ENCODE peak calls at places on chromosomes 16 and 17, in ten cellular contexts. One of them, this sample, is unnamed.

GRCh38 chr17:33260638-33261037 is 32.5 kb downstream of the ASIC2 start:
- DNase-seq in glomerular endothelial cell: no peak
- DNase-seq in smooth muscle cell of the brain vasculature: no peak
- DNase-seq in SHP77: peak; percentile 18
- DNase-seq in bronchial epithelial cell: no peak
- DNase-seq in stimulated activated CD4-positive, alpha-beta T cell treated with anti-CD3 and anti-CD28 coated beads, Interleukin-1b, Interleukin-23, amount 100 ng/mL, for 24 hours: no peak
- DNase-seq in skeletal muscle cell: no peak
- DNase-seq in pulmonary artery endothelial cell: no peak
- DNase-seq in NCI-H1092 treated with DMSO at 0.1 percent for 48 hours: peak; percentile 33
- DNase-seq in activated naive CD8-positive, alpha-beta T cell treated with anti-CD3 and anti-CD28 coated beads for 36 hours: no peak
- DNase-seq in this sample: no peak

GRCh38 chr17:58238147-58238634 is at the start of gene LPO:
- DNase-seq in glomerular endothelial cell: no peak
- DNase-seq in pulmonary artery endothelial cell: no peak
- DNase-seq in SHP77: no peak
- DNase-seq in activated naive CD8-positive, alpha-beta T cell treated with anti-CD3 and anti-CD28 coated beads for 36 hours: no peak
- DNase-seq in NCI-H1092 treated with DMSO at 0.1 percent for 48 hours: no peak
- DNase-seq in smooth muscle cell of the brain vasculature: no peak
- DNase-seq in stimulated activated CD4-positive, alpha-beta T cell treated with anti-CD3 and anti-CD28 coated beads, Interleukin-1b, Interleukin-23, amount 100 ng/mL, for 24 hours: no peak
- DNase-seq in bronchial epithelial cell: no peak
- DNase-seq in skeletal muscle cell: no peak
- DNase-seq in this sample: no peak

GRCh38 chr17:72342582-72343527 is 222.0 kb downstream of the SOX9 start:
- DNase-seq in glomerular endothelial cell: no peak
- DNase-seq in stimulated activated CD4-positive, alpha-beta T cell treated with anti-CD3 and anti-CD28 coated beads, Interleukin-1b, Interleukin-23, amount 100 ng/mL, for 24 hours: no peak
- DNase-seq in smooth muscle cell of the brain vasculature: no peak
- DNase-seq in pulmonary artery endothelial cell: no peak
- DNase-seq in activated naive CD8-positive, alpha-beta T cell treated with anti-CD3 and anti-CD28 coated beads for 36 hours: no peak
- DNase-seq in bronchial epithelial cell: no peak
- DNase-seq in NCI-H1092 treated with DMSO at 0.1 percent for 48 hours: peak; percentile 22
- DNase-seq in SHP77: no peak
- DNase-seq in skeletal muscle cell: no peak
- DNase-seq in this sample: peak; percentile 10

GRCh38 chr17:47694018-47694817 is at the start of gene TBKBP1:
- DNase-seq in NCI-H1092 treated with DMSO at 0.1 percent for 48 hours: peak; percentile 44
- DNase-seq in SHP77: peak; percentile 60
- DNase-seq in pulmonary artery endothelial cell: no peak
- DNase-seq in glomerular endothelial cell: no peak
- DNase-seq in bronchial epithelial cell: no peak
- DNase-seq in smooth muscle cell of the brain vasculature: no peak
- DNase-seq in stimulated activated CD4-positive, alpha-beta T cell treated with anti-CD3 and anti-CD28 coated beads, Interleukin-1b, Interleukin-23, amount 100 ng/mL, for 24 hours: no peak
- DNase-seq in skeletal muscle cell: peak; percentile 40
- DNase-seq in activated naive CD8-positive, alpha-beta T cell treated with anti-CD3 and anti-CD28 coated beads for 36 hours: peak; percentile 59
- DNase-seq in this sample: peak; percentile 73

GRCh38 chr16:13343981-13344380 is 442.6 kb downstream of the SHISA9 start:
- DNase-seq in activated naive CD8-positive, alpha-beta T cell treated with anti-CD3 and anti-CD28 coated beads for 36 hours: no peak
- DNase-seq in SHP77: no peak
- DNase-seq in stimulated activated CD4-positive, alpha-beta T cell treated with anti-CD3 and anti-CD28 coated beads, Interleukin-1b, Interleukin-23, amount 100 ng/mL, for 24 hours: no peak
- DNase-seq in smooth muscle cell of the brain vasculature: no peak
- DNase-seq in skeletal muscle cell: no peak
- DNase-seq in bronchial epithelial cell: no peak
- DNase-seq in pulmonary artery endothelial cell: no peak
- DNase-seq in glomerular endothelial cell: no peak
- DNase-seq in NCI-H1092 treated with DMSO at 0.1 percent for 48 hours: no peak
- DNase-seq in this sample: no peak

GRCh38 chr17:55606431-55606830 is 95.2 kb upstream of the SMIM36 start:
- DNase-seq in pulmonary artery endothelial cell: no peak
- DNase-seq in bronchial epithelial cell: no peak
- DNase-seq in skeletal muscle cell: no peak
- DNase-seq in glomerular endothelial cell: no peak
- DNase-seq in activated naive CD8-positive, alpha-beta T cell treated with anti-CD3 and anti-CD28 coated beads for 36 hours: no peak
- DNase-seq in smooth muscle cell of the brain vasculature: no peak
- DNase-seq in NCI-H1092 treated with DMSO at 0.1 percent for 48 hours: no peak
- DNase-seq in stimulated activated CD4-positive, alpha-beta T cell treated with anti-CD3 and anti-CD28 coated beads, Interleukin-1b, Interleukin-23, amount 100 ng/mL, for 24 hours: no peak
- DNase-seq in SHP77: no peak
- DNase-seq in this sample: no peak

GRCh38 chr16:84982434-84982833 is 28.9 kb downstream of the ZDHHC7 start:
- DNase-seq in NCI-H1092 treated with DMSO at 0.1 percent for 48 hours: no peak
- DNase-seq in SHP77: no peak
- DNase-seq in stimulated activated CD4-positive, alpha-beta T cell treated with anti-CD3 and anti-CD28 coated beads, Interleukin-1b, Interleukin-23, amount 100 ng/mL, for 24 hours: no peak
- DNase-seq in glomerular endothelial cell: no peak
- DNase-seq in bronchial epithelial cell: no peak
- DNase-seq in activated naive CD8-positive, alpha-beta T cell treated with anti-CD3 and anti-CD28 coated beads for 36 hours: no peak
- DNase-seq in skeletal muscle cell: no peak
- DNase-seq in pulmonary artery endothelial cell: no peak
- DNase-seq in smooth muscle cell of the brain vasculature: no peak
- DNase-seq in this sample: no peak

GRCh38 chr16:59909262-59909661 is 1175.1 kb upstream of the GOT2 start:
- DNase-seq in smooth muscle cell of the brain vasculature: no peak
- DNase-seq in skeletal muscle cell: no peak
- DNase-seq in SHP77: no peak
- DNase-seq in NCI-H1092 treated with DMSO at 0.1 percent for 48 hours: no peak
- DNase-seq in stimulated activated CD4-positive, alpha-beta T cell treated with anti-CD3 and anti-CD28 coated beads, Interleukin-1b, Interleukin-23, amount 100 ng/mL, for 24 hours: no peak
- DNase-seq in pulmonary artery endothelial cell: no peak
- DNase-seq in bronchial epithelial cell: no peak
- DNase-seq in activated naive CD8-positive, alpha-beta T cell treated with anti-CD3 and anti-CD28 coated beads for 36 hours: no peak
- DNase-seq in glomerular endothelial cell: no peak
- DNase-seq in this sample: no peak

GRCh38 chr17:43774304-43775250 is 4.2 kb downstream of the DUSP3 start:
- DNase-seq in smooth muscle cell of the brain vasculature: no peak
- DNase-seq in skeletal muscle cell: no peak
- DNase-seq in stimulated activated CD4-positive, alpha-beta T cell treated with anti-CD3 and anti-CD28 coated beads, Interleukin-1b, Interleukin-23, amount 100 ng/mL, for 24 hours: no peak
- DNase-seq in activated naive CD8-positive, alpha-beta T cell treated with anti-CD3 and anti-CD28 coated beads for 36 hours: no peak
- DNase-seq in NCI-H1092 treated with DMSO at 0.1 percent for 48 hours: no peak
- DNase-seq in bronchial epithelial cell: no peak
- DNase-seq in glomerular endothelial cell: no peak
- DNase-seq in SHP77: no peak
- DNase-seq in pulmonary artery endothelial cell: no peak
- DNase-seq in this sample: no peak

GRCh38 chr16:46757339-46758050 is 9.4 kb upstream of the MYLK3 start:
- DNase-seq in skeletal muscle cell: no peak
- DNase-seq in smooth muscle cell of the brain vasculature: no peak
- DNase-seq in NCI-H1092 treated with DMSO at 0.1 percent for 48 hours: peak; percentile 72
- DNase-seq in activated naive CD8-positive, alpha-beta T cell treated with anti-CD3 and anti-CD28 coated beads for 36 hours: no peak
- DNase-seq in glomerular endothelial cell: no peak
- DNase-seq in pulmonary artery endothelial cell: no peak
- DNase-seq in SHP77: peak; percentile 76
- DNase-seq in bronchial epithelial cell: no peak
- DNase-seq in stimulated activated CD4-positive, alpha-beta T cell treated with anti-CD3 and anti-CD28 coated beads, Interleukin-1b, Interleukin-23, amount 100 ng/mL, for 24 hours: no peak
- DNase-seq in this sample: no peak

GRCh38 chr16:24850289-24850931 is 4.6 kb downstream of the SLC5A11 start:
- DNase-seq in activated naive CD8-positive, alpha-beta T cell treated with anti-CD3 and anti-CD28 coated beads for 36 hours: no peak
- DNase-seq in stimulated activated CD4-positive, alpha-beta T cell treated with anti-CD3 and anti-CD28 coated beads, Interleukin-1b, Interleukin-23, amount 100 ng/mL, for 24 hours: no peak
- DNase-seq in skeletal muscle cell: no peak
- DNase-seq in glomerular endothelial cell: no peak
- DNase-seq in smooth muscle cell of the brain vasculature: no peak
- DNase-seq in bronchial epithelial cell: peak; percentile 79
- DNase-seq in SHP77: no peak
- DNase-seq in pulmonary artery endothelial cell: no peak
- DNase-seq in NCI-H1092 treated with DMSO at 0.1 percent for 48 hours: no peak
- DNase-seq in this sample: no peak

GRCh38 chr17:2050871-2051387 is 4.0 kb upstream of the HIC1 start:
- DNase-seq in SHP77: peak; percentile 58
- DNase-seq in activated naive CD8-positive, alpha-beta T cell treated with anti-CD3 and anti-CD28 coated beads for 36 hours: no peak
- DNase-seq in skeletal muscle cell: no peak
- DNase-seq in stimulated activated CD4-positive, alpha-beta T cell treated with anti-CD3 and anti-CD28 coated beads, Interleukin-1b, Interleukin-23, amount 100 ng/mL, for 24 hours: no peak
- DNase-seq in pulmonary artery endothelial cell: no peak
- DNase-seq in smooth muscle cell of the brain vasculature: no peak
- DNase-seq in bronchial epithelial cell: no peak
- DNase-seq in glomerular endothelial cell: no peak
- DNase-seq in NCI-H1092 treated with DMSO at 0.1 percent for 48 hours: no peak
- DNase-seq in this sample: no peak

GRCh38 chr17:42780816-42781638 is 617 bp downstream of the WNK4 start:
- DNase-seq in smooth muscle cell of the brain vasculature: no peak
- DNase-seq in activated naive CD8-positive, alpha-beta T cell treated with anti-CD3 and anti-CD28 coated beads for 36 hours: no peak
- DNase-seq in stimulated activated CD4-positive, alpha-beta T cell treated with anti-CD3 and anti-CD28 coated beads, Interleukin-1b, Interleukin-23, amount 100 ng/mL, for 24 hours: no peak
- DNase-seq in glomerular endothelial cell: no peak
- DNase-seq in skeletal muscle cell: no peak
- DNase-seq in SHP77: no peak
- DNase-seq in pulmonary artery endothelial cell: no peak
- DNase-seq in bronchial epithelial cell: no peak
- DNase-seq in NCI-H1092 treated with DMSO at 0.1 percent for 48 hours: no peak
- DNase-seq in this sample: no peak

GRCh38 chr16:1678500-1679098 is 520 bp downstream of the JPT2 start:
- DNase-seq in SHP77: peak; percentile 19
- DNase-seq in glomerular endothelial cell: no peak
- DNase-seq in skeletal muscle cell: no peak
- DNase-seq in bronchial epithelial cell: peak; percentile 45
- DNase-seq in NCI-H1092 treated with DMSO at 0.1 percent for 48 hours: peak; percentile 15
- DNase-seq in activated naive CD8-positive, alpha-beta T cell treated with anti-CD3 and anti-CD28 coated beads for 36 hours: peak; percentile 47
- DNase-seq in pulmonary artery endothelial cell: no peak
- DNase-seq in smooth muscle cell of the brain vasculature: no peak
- DNase-seq in stimulated activated CD4-positive, alpha-beta T cell treated with anti-CD3 and anti-CD28 coated beads, Interleukin-1b, Interleukin-23, amount 100 ng/mL, for 24 hours: peak; percentile 17
- DNase-seq in this sample: no peak

GRCh38 chr16:85090873-85091521 is 21.3 kb downstream of the CIBAR2 start:
- DNase-seq in SHP77: no peak
- DNase-seq in NCI-H1092 treated with DMSO at 0.1 percent for 48 hours: no peak
- DNase-seq in stimulated activated CD4-positive, alpha-beta T cell treated with anti-CD3 and anti-CD28 coated beads, Interleukin-1b, Interleukin-23, amount 100 ng/mL, for 24 hours: no peak
- DNase-seq in glomerular endothelial cell: no peak
- DNase-seq in smooth muscle cell of the brain vasculature: no peak
- DNase-seq in bronchial epithelial cell: no peak
- DNase-seq in pulmonary artery endothelial cell: no peak
- DNase-seq in skeletal muscle cell: no peak
- DNase-seq in activated naive CD8-positive, alpha-beta T cell treated with anti-CD3 and anti-CD28 coated beads for 36 hours: no peak
- DNase-seq in this sample: no peak

GRCh38 chr16:85543998-85544397 is 69.1 kb upstream of the GSE1 start:
- DNase-seq in skeletal muscle cell: no peak
- DNase-seq in SHP77: no peak
- DNase-seq in activated naive CD8-positive, alpha-beta T cell treated with anti-CD3 and anti-CD28 coated beads for 36 hours: no peak
- DNase-seq in bronchial epithelial cell: no peak
- DNase-seq in NCI-H1092 treated with DMSO at 0.1 percent for 48 hours: no peak
- DNase-seq in stimulated activated CD4-positive, alpha-beta T cell treated with anti-CD3 and anti-CD28 coated beads, Interleukin-1b, Interleukin-23, amount 100 ng/mL, for 24 hours: no peak
- DNase-seq in smooth muscle cell of the brain vasculature: no peak
- DNase-seq in glomerular endothelial cell: no peak
- DNase-seq in pulmonary artery endothelial cell: no peak
- DNase-seq in this sample: no peak

GRCh38 chr16:86756882-86757703 is 178.7 kb downstream of the FOXL1 start:
- DNase-seq in bronchial epithelial cell: no peak
- DNase-seq in smooth muscle cell of the brain vasculature: no peak
- DNase-seq in skeletal muscle cell: no peak
- DNase-seq in stimulated activated CD4-positive, alpha-beta T cell treated with anti-CD3 and anti-CD28 coated beads, Interleukin-1b, Interleukin-23, amount 100 ng/mL, for 24 hours: no peak
- DNase-seq in NCI-H1092 treated with DMSO at 0.1 percent for 48 hours: no peak
- DNase-seq in activated naive CD8-positive, alpha-beta T cell treated with anti-CD3 and anti-CD28 coated beads for 36 hours: no peak
- DNase-seq in SHP77: no peak
- DNase-seq in glomerular endothelial cell: no peak
- DNase-seq in pulmonary artery endothelial cell: no peak
- DNase-seq in this sample: no peak

GRCh38 chr17:33438136-33438535 is 145.0 kb upstream of the ASIC2 start:
- DNase-seq in skeletal muscle cell: no peak
- DNase-seq in bronchial epithelial cell: peak; percentile 52
- DNase-seq in pulmonary artery endothelial cell: no peak
- DNase-seq in glomerular endothelial cell: no peak
- DNase-seq in smooth muscle cell of the brain vasculature: no peak
- DNase-seq in activated naive CD8-positive, alpha-beta T cell treated with anti-CD3 and anti-CD28 coated beads for 36 hours: no peak
- DNase-seq in NCI-H1092 treated with DMSO at 0.1 percent for 48 hours: no peak
- DNase-seq in SHP77: no peak
- DNase-seq in stimulated activated CD4-positive, alpha-beta T cell treated with anti-CD3 and anti-CD28 coated beads, Interleukin-1b, Interleukin-23, amount 100 ng/mL, for 24 hours: no peak
- DNase-seq in this sample: no peak

GRCh38 chr16:27291722-27292240 is 22.0 kb upstream of the IL4R start:
- DNase-seq in stimulated activated CD4-positive, alpha-beta T cell treated with anti-CD3 and anti-CD28 coated beads, Interleukin-1b, Interleukin-23, amount 100 ng/mL, for 24 hours: no peak
- DNase-seq in bronchial epithelial cell: no peak
- DNase-seq in smooth muscle cell of the brain vasculature: no peak
- DNase-seq in NCI-H1092 treated with DMSO at 0.1 percent for 48 hours: no peak
- DNase-seq in pulmonary artery endothelial cell: no peak
- DNase-seq in SHP77: no peak
- DNase-seq in activated naive CD8-positive, alpha-beta T cell treated with anti-CD3 and anti-CD28 coated beads for 36 hours: no peak
- DNase-seq in skeletal muscle cell: no peak
- DNase-seq in glomerular endothelial cell: no peak
- DNase-seq in this sample: no peak

GRCh38 chr17:74249966-74250365 is 24.1 kb upstream of the DNAI2 start:
- DNase-seq in smooth muscle cell of the brain vasculature: no peak
- DNase-seq in NCI-H1092 treated with DMSO at 0.1 percent for 48 hours: no peak
- DNase-seq in pulmonary artery endothelial cell: no peak
- DNase-seq in bronchial epithelial cell: no peak
- DNase-seq in SHP77: no peak
- DNase-seq in glomerular endothelial cell: no peak
- DNase-seq in skeletal muscle cell: no peak
- DNase-seq in stimulated activated CD4-positive, alpha-beta T cell treated with anti-CD3 and anti-CD28 coated beads, Interleukin-1b, Interleukin-23, amount 100 ng/mL, for 24 hours: no peak
- DNase-seq in activated naive CD8-positive, alpha-beta T cell treated with anti-CD3 and anti-CD28 coated beads for 36 hours: no peak
- DNase-seq in this sample: no peak

GRCh38 chr17:1495265-1495664 is 2.8 kb upstream of the MYO1C start:
- DNase-seq in bronchial epithelial cell: no peak
- DNase-seq in smooth muscle cell of the brain vasculature: no peak
- DNase-seq in stimulated activated CD4-positive, alpha-beta T cell treated with anti-CD3 and anti-CD28 coated beads, Interleukin-1b, Interleukin-23, amount 100 ng/mL, for 24 hours: no peak
- DNase-seq in skeletal muscle cell: no peak
- DNase-seq in NCI-H1092 treated with DMSO at 0.1 percent for 48 hours: no peak
- DNase-seq in SHP77: no peak
- DNase-seq in activated naive CD8-positive, alpha-beta T cell treated with anti-CD3 and anti-CD28 coated beads for 36 hours: no peak
- DNase-seq in glomerular endothelial cell: no peak
- DNase-seq in pulmonary artery endothelial cell: no peak
- DNase-seq in this sample: no peak

GRCh38 chr17:27319536-27320221 is 25.8 kb downstream of the WSB1 start:
- DNase-seq in skeletal muscle cell: peak; percentile 28
- DNase-seq in stimulated activated CD4-positive, alpha-beta T cell treated with anti-CD3 and anti-CD28 coated beads, Interleukin-1b, Interleukin-23, amount 100 ng/mL, for 24 hours: no peak
- DNase-seq in bronchial epithelial cell: no peak
- DNase-seq in NCI-H1092 treated with DMSO at 0.1 percent for 48 hours: peak; percentile 67
- DNase-seq in pulmonary artery endothelial cell: no peak
- DNase-seq in SHP77: peak; percentile 38
- DNase-seq in glomerular endothelial cell: no peak
- DNase-seq in smooth muscle cell of the brain vasculature: no peak
- DNase-seq in activated naive CD8-positive, alpha-beta T cell treated with anti-CD3 and anti-CD28 coated beads for 36 hours: no peak
- DNase-seq in this sample: peak; percentile 80

GRCh38 chr16:73546351-73546845 is 498.5 kb upstream of the ZFHX3 start:
- DNase-seq in glomerular endothelial cell: no peak
- DNase-seq in bronchial epithelial cell: no peak
- DNase-seq in smooth muscle cell of the brain vasculature: no peak
- DNase-seq in NCI-H1092 treated with DMSO at 0.1 percent for 48 hours: peak; percentile 59
- DNase-seq in activated naive CD8-positive, alpha-beta T cell treated with anti-CD3 and anti-CD28 coated beads for 36 hours: no peak
- DNase-seq in stimulated activated CD4-positive, alpha-beta T cell treated with anti-CD3 and anti-CD28 coated beads, Interleukin-1b, Interleukin-23, amount 100 ng/mL, for 24 hours: no peak
- DNase-seq in SHP77: no peak
- DNase-seq in pulmonary artery endothelial cell: no peak
- DNase-seq in skeletal muscle cell: no peak
- DNase-seq in this sample: no peak

GRCh38 chr16:56673916-56674315 is 4.3 kb downstream of the MT1H start:
- DNase-seq in smooth muscle cell of the brain vasculature: no peak
- DNase-seq in pulmonary artery endothelial cell: no peak
- DNase-seq in skeletal muscle cell: no peak
- DNase-seq in activated naive CD8-positive, alpha-beta T cell treated with anti-CD3 and anti-CD28 coated beads for 36 hours: peak; percentile 41
- DNase-seq in glomerular endothelial cell: no peak
- DNase-seq in stimulated activated CD4-positive, alpha-beta T cell treated with anti-CD3 and anti-CD28 coated beads, Interleukin-1b, Interleukin-23, amount 100 ng/mL, for 24 hours: no peak
- DNase-seq in SHP77: no peak
- DNase-seq in bronchial epithelial cell: peak; percentile 35
- DNase-seq in NCI-H1092 treated with DMSO at 0.1 percent for 48 hours: peak; percentile 5
- DNase-seq in this sample: no peak

GRCh38 chr17:35537569-35538209 is at the start of gene SLFN12L:
- DNase-seq in pulmonary artery endothelial cell: no peak
- DNase-seq in smooth muscle cell of the brain vasculature: no peak
- DNase-seq in activated naive CD8-positive, alpha-beta T cell treated with anti-CD3 and anti-CD28 coated beads for 36 hours: peak; percentile 28
- DNase-seq in skeletal muscle cell: no peak
- DNase-seq in bronchial epithelial cell: no peak
- DNase-seq in SHP77: no peak
- DNase-seq in NCI-H1092 treated with DMSO at 0.1 percent for 48 hours: no peak
- DNase-seq in glomerular endothelial cell: no peak
- DNase-seq in stimulated activated CD4-positive, alpha-beta T cell treated with anti-CD3 and anti-CD28 coated beads, Interleukin-1b, Interleukin-23, amount 100 ng/mL, for 24 hours: no peak
- DNase-seq in this sample: no peak

GRCh38 chr16:65200857-65201256 is 79.0 kb upstream of the CDH11 start:
- DNase-seq in smooth muscle cell of the brain vasculature: no peak
- DNase-seq in stimulated activated CD4-positive, alpha-beta T cell treated with anti-CD3 and anti-CD28 coated beads, Interleukin-1b, Interleukin-23, amount 100 ng/mL, for 24 hours: no peak
- DNase-seq in pulmonary artery endothelial cell: no peak
- DNase-seq in glomerular endothelial cell: no peak
- DNase-seq in SHP77: no peak
- DNase-seq in activated naive CD8-positive, alpha-beta T cell treated with anti-CD3 and anti-CD28 coated beads for 36 hours: no peak
- DNase-seq in NCI-H1092 treated with DMSO at 0.1 percent for 48 hours: no peak
- DNase-seq in bronchial epithelial cell: peak; percentile 44
- DNase-seq in skeletal muscle cell: peak; percentile 40
- DNase-seq in this sample: no peak

GRCh38 chr17:64661731-64661980 is 451 bp downstream of the SMURF2 start:
- DNase-seq in stimulated activated CD4-positive, alpha-beta T cell treated with anti-CD3 and anti-CD28 coated beads, Interleukin-1b, Interleukin-23, amount 100 ng/mL, for 24 hours: no peak
- DNase-seq in SHP77: peak; percentile 28
- DNase-seq in glomerular endothelial cell: no peak
- DNase-seq in bronchial epithelial cell: no peak
- DNase-seq in activated naive CD8-positive, alpha-beta T cell treated with anti-CD3 and anti-CD28 coated beads for 36 hours: no peak
- DNase-seq in skeletal muscle cell: no peak
- DNase-seq in NCI-H1092 treated with DMSO at 0.1 percent for 48 hours: peak; percentile 16
- DNase-seq in smooth muscle cell of the brain vasculature: no peak
- DNase-seq in pulmonary artery endothelial cell: no peak
- DNase-seq in this sample: no peak

GRCh38 chr17:64147110-64148016 is 17.4 kb upstream of the ERN1 start:
- DNase-seq in activated naive CD8-positive, alpha-beta T cell treated with anti-CD3 and anti-CD28 coated beads for 36 hours: peak; percentile 3
- DNase-seq in smooth muscle cell of the brain vasculature: no peak
- DNase-seq in glomerular endothelial cell: no peak
- DNase-seq in SHP77: no peak
- DNase-seq in pulmonary artery endothelial cell: no peak
- DNase-seq in stimulated activated CD4-positive, alpha-beta T cell treated with anti-CD3 and anti-CD28 coated beads, Interleukin-1b, Interleukin-23, amount 100 ng/mL, for 24 hours: no peak
- DNase-seq in skeletal muscle cell: no peak
- DNase-seq in NCI-H1092 treated with DMSO at 0.1 percent for 48 hours: no peak
- DNase-seq in bronchial epithelial cell: peak; percentile 55
- DNase-seq in this sample: no peak